ENCODE peak calls at places on chromosome 17, in ten cellular contexts. One of them, this sample, is unnamed. For H3K9me3 and H3K36me3, the result is how much of the 10 kb centered on the place peaks cover.

GRCh38 chr17:64781394-64781793 is 119.3 kb upstream of the SMURF2 start:
- DNase-seq in psoas muscle: peak
- DNase-seq in K562: no peak
- DNase-seq in adrenal gland: peak
- DNase-seq in heart left ventricle: peak
- DNase-seq in SJSA1: no peak
- DNase-seq in MM.1S: peak
- DNase-seq in neural progenitor cell: peak
- DNase-seq in NT2/D1: no peak
- DNase-seq in transverse colon: peak
- DNase-seq in this sample: peak

GRCh38 chr17:41728056-41728455 is 6.4 kb downstream of the HAP1 start:
- DNase-seq in psoas muscle: no peak
- DNase-seq in K562: no peak
- DNase-seq in adrenal gland: no peak
- DNase-seq in heart left ventricle: no peak
- DNase-seq in SJSA1: no peak
- DNase-seq in MM.1S: no peak
- DNase-seq in neural progenitor cell: no peak
- DNase-seq in NT2/D1: no peak
- DNase-seq in transverse colon: no peak
- DNase-seq in this sample: no peak

GRCh38 chr17:78995761-78996451 is 13.7 kb downstream of the CANT1 start:
- DNase-seq in psoas muscle: peak
- DNase-seq in K562: no peak
- DNase-seq in adrenal gland: peak
- DNase-seq in heart left ventricle: no peak
- DNase-seq in SJSA1: no peak
- DNase-seq in MM.1S: no peak
- DNase-seq in neural progenitor cell: no peak
- DNase-seq in NT2/D1: no peak
- DNase-seq in transverse colon: peak
- DNase-seq in this sample: no peak

GRCh38 chr17:44578947-44579346 is 21.7 kb downstream of the FZD2 start:
- DNase-seq in psoas muscle: no peak
- DNase-seq in K562: no peak
- DNase-seq in adrenal gland: no peak
- DNase-seq in heart left ventricle: no peak
- DNase-seq in SJSA1: no peak
- DNase-seq in MM.1S: no peak
- DNase-seq in neural progenitor cell: no peak
- DNase-seq in NT2/D1: no peak
- DNase-seq in transverse colon: no peak
- DNase-seq in this sample: no peak

GRCh38 chr17:75096082-75096625 is 8.4 kb downstream of the SLC16A5 start:
- DNase-seq in psoas muscle: peak
- DNase-seq in K562: peak
- DNase-seq in adrenal gland: peak
- DNase-seq in heart left ventricle: peak
- DNase-seq in SJSA1: peak
- DNase-seq in MM.1S: no peak
- DNase-seq in neural progenitor cell: no peak
- DNase-seq in NT2/D1: no peak
- DNase-seq in transverse colon: peak
- DNase-seq in this sample: peak

GRCh38 chr17:36850794-36851193 is 86.5 kb upstream of the LHX1 start:
- DNase-seq in psoas muscle: no peak
- DNase-seq in K562: peak
- DNase-seq in adrenal gland: peak
- DNase-seq in heart left ventricle: no peak
- DNase-seq in SJSA1: peak
- DNase-seq in MM.1S: no peak
- DNase-seq in neural progenitor cell: no peak
- DNase-seq in NT2/D1: no peak
- DNase-seq in transverse colon: no peak
- DNase-seq in this sample: no peak

GRCh38 chr17:1083451-1084187 is 86.7 kb downstream of the TIMM22 start:
- DNase-seq in psoas muscle: peak
- DNase-seq in K562: no peak
- DNase-seq in adrenal gland: no peak
- DNase-seq in heart left ventricle: no peak
- DNase-seq in SJSA1: no peak
- DNase-seq in MM.1S: no peak
- DNase-seq in neural progenitor cell: peak
- DNase-seq in NT2/D1: no peak
- DNase-seq in transverse colon: no peak
- DNase-seq in this sample: peak

GRCh38 chr17:14871921-14872320 is 393.2 kb downstream of the PMP22 start:
- DNase-seq in psoas muscle: no peak
- DNase-seq in K562: no peak
- DNase-seq in adrenal gland: no peak
- DNase-seq in heart left ventricle: no peak
- DNase-seq in SJSA1: no peak
- DNase-seq in MM.1S: no peak
- DNase-seq in neural progenitor cell: no peak
- DNase-seq in NT2/D1: no peak
- DNase-seq in transverse colon: no peak
- DNase-seq in this sample: no peak

GRCh38 chr17:59221159-59221847 is 992 bp downstream of the GDPD1 start:
- DNase-seq in psoas muscle: no peak
- DNase-seq in K562: no peak
- DNase-seq in adrenal gland: no peak
- DNase-seq in heart left ventricle: no peak
- DNase-seq in SJSA1: no peak
- DNase-seq in MM.1S: peak
- DNase-seq in neural progenitor cell: no peak
- DNase-seq in NT2/D1: no peak
- DNase-seq in transverse colon: no peak
- DNase-seq in this sample: no peak

GRCh38 chr17:31739300-31739699 is 119.7 kb downstream of the COPRS start:
- DNase-seq in psoas muscle: no peak
- DNase-seq in K562: no peak
- DNase-seq in adrenal gland: no peak
- DNase-seq in heart left ventricle: no peak
- DNase-seq in SJSA1: no peak
- DNase-seq in MM.1S: no peak
- DNase-seq in neural progenitor cell: no peak
- DNase-seq in NT2/D1: no peak
- DNase-seq in transverse colon: no peak
- DNase-seq in this sample: no peak

GRCh38 chr17:42034059-42034458 is 14.2 kb downstream of the NKIRAS2 start:
- DNase-seq in psoas muscle: no peak
- DNase-seq in K562: no peak
- DNase-seq in adrenal gland: no peak
- DNase-seq in heart left ventricle: no peak
- DNase-seq in SJSA1: no peak
- DNase-seq in MM.1S: peak
- DNase-seq in neural progenitor cell: no peak
- DNase-seq in NT2/D1: no peak
- DNase-seq in transverse colon: no peak
- DNase-seq in this sample: no peak

GRCh38 chr17:5793899-5794298 is 209.6 kb upstream of the NLRP1 start:
- DNase-seq in psoas muscle: no peak
- DNase-seq in K562: no peak
- DNase-seq in adrenal gland: no peak
- DNase-seq in heart left ventricle: no peak
- DNase-seq in SJSA1: no peak
- DNase-seq in MM.1S: peak
- DNase-seq in neural progenitor cell: peak
- DNase-seq in NT2/D1: no peak
- DNase-seq in transverse colon: no peak
- DNase-seq in this sample: no peak

GRCh38 chr17:74750327-74751069 is 2.1 kb downstream of the NHERF1 start:
- DNase-seq in psoas muscle: peak
- DNase-seq in K562: no peak
- DNase-seq in adrenal gland: peak
- DNase-seq in heart left ventricle: no peak
- DNase-seq in SJSA1: no peak
- DNase-seq in MM.1S: no peak
- DNase-seq in neural progenitor cell: no peak
- DNase-seq in NT2/D1: no peak
- DNase-seq in transverse colon: peak
- DNase-seq in this sample: no peak

GRCh38 chr17:59848778-59849177 is 44.0 kb downstream of the TUBD1 start:
- DNase-seq in psoas muscle: peak
- DNase-seq in K562: no peak
- DNase-seq in adrenal gland: peak
- DNase-seq in heart left ventricle: no peak
- DNase-seq in SJSA1: no peak
- DNase-seq in MM.1S: peak
- DNase-seq in neural progenitor cell: no peak
- DNase-seq in NT2/D1: no peak
- DNase-seq in transverse colon: peak
- DNase-seq in this sample: peak

GRCh38 chr17:3845361-3845753 is 689 bp downstream of the NCBP3 start:
- DNase-seq in psoas muscle: no peak
- DNase-seq in K562: peak
- DNase-seq in adrenal gland: no peak
- DNase-seq in heart left ventricle: no peak
- DNase-seq in SJSA1: peak
- DNase-seq in MM.1S: peak
- DNase-seq in neural progenitor cell: no peak
- DNase-seq in NT2/D1: no peak
- DNase-seq in transverse colon: peak
- DNase-seq in this sample: no peak

GRCh38 chr17:59620518-59621259 is 994 bp downstream of the CLTC start:
- DNase-seq in psoas muscle: no peak
- DNase-seq in K562: peak
- DNase-seq in adrenal gland: peak
- DNase-seq in heart left ventricle: peak
- DNase-seq in SJSA1: peak
- DNase-seq in MM.1S: peak
- DNase-seq in neural progenitor cell: peak
- DNase-seq in NT2/D1: no peak
- DNase-seq in transverse colon: peak
- DNase-seq in this sample: peak

GRCh38 chr17:52378860-52379259 is 220.3 kb upstream of the CA10 start:
- DNase-seq in psoas muscle: no peak
- DNase-seq in K562: no peak
- DNase-seq in adrenal gland: no peak
- DNase-seq in heart left ventricle: no peak
- DNase-seq in SJSA1: no peak
- DNase-seq in MM.1S: no peak
- DNase-seq in neural progenitor cell: no peak
- DNase-seq in NT2/D1: no peak
- DNase-seq in transverse colon: no peak
- DNase-seq in this sample: no peak

DNA sequence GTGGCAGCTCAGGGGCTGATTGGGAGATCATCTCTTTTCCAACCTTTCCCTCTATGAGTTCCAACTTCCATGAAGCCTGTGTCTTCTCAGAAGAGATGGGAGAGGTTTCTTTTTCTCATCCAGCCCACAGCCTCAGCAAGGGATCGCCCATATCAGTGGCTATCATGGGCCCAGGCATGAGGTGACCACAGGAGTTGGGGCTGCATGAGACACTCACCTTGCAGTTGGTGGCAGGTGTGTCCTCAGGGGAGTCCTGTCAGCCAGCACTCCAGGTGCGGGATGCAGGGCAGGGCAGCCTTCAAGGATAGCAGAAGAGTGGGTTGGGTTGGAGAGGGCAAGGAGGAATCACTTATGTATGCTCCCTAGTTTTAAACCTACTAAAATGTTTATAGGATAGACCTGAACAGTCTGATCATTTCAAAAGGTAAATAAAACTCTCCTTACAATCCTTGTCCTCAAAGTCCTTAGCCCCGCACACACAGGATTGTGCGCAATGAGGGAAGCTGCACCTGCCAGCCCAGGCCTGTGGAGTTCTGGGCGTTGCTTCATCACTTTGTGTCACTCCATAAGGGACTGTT is 811.1 kb downstream of the KCNJ18 start:
- DNase-seq in psoas muscle: no peak
- DNase-seq in K562: no peak
- DNase-seq in adrenal gland: no peak
- DNase-seq in heart left ventricle: no peak
- DNase-seq in SJSA1: no peak
- DNase-seq in MM.1S: no peak
- DNase-seq in neural progenitor cell: no peak
- DNase-seq in NT2/D1: no peak
- DNase-seq in transverse colon: no peak
- DNase-seq in this sample: no peak
- H3K9me3 ChIP-seq in psoas muscle: under half
- H3K9me3 ChIP-seq in K562: under half
- H3K9me3 ChIP-seq in adrenal gland: under half
- H3K9me3 ChIP-seq in heart left ventricle: under half
- H3K9me3 ChIP-seq in SJSA1: under half
- H3K9me3 ChIP-seq in MM.1S: under half
- H3K9me3 ChIP-seq in neural progenitor cell: under half
- H3K9me3 ChIP-seq in NT2/D1: under half
- H3K9me3 ChIP-seq in transverse colon: under half
- H3K9me3 ChIP-seq in this sample: under half

GRCh38 chr17:68190495-68190894 is 57.3 kb upstream of the AMZ2 start:
- DNase-seq in psoas muscle: no peak
- DNase-seq in K562: no peak
- DNase-seq in adrenal gland: no peak
- DNase-seq in heart left ventricle: no peak
- DNase-seq in SJSA1: no peak
- DNase-seq in MM.1S: no peak
- DNase-seq in neural progenitor cell: no peak
- DNase-seq in NT2/D1: no peak
- DNase-seq in transverse colon: no peak
- DNase-seq in this sample: no peak
- H3K36me3 ChIP-seq in psoas muscle: under half
- H3K36me3 ChIP-seq in K562: under half
- H3K36me3 ChIP-seq in adrenal gland: under half
- H3K36me3 ChIP-seq in heart left ventricle: under half
- H3K36me3 ChIP-seq in SJSA1: under half
- H3K36me3 ChIP-seq in MM.1S: under half
- H3K36me3 ChIP-seq in neural progenitor cell: under half
- H3K36me3 ChIP-seq in NT2/D1: under half
- H3K36me3 ChIP-seq in transverse colon: under half
- H3K36me3 ChIP-seq in this sample: under half

DNA sequence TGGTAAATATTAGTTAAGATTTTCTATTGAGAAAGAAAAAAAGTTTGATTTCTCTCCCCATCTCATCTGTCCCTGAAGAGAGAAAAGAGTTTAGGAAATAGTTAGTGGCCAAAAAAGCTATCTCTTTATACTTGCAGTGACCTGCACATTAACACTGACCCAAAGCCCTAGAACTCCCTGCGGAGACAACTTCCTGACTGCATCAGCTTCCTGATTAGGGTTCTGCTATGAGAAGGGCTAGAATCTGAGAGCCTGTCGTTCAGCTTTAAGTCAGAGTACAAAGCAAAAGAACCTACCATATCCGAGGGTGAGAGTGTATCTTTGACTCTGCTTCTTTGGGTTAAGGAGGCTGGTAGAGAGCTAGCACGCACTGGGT is 24.7 kb downstream of the LIMD2 start:
- DNase-seq in psoas muscle: no peak
- DNase-seq in K562: peak
- DNase-seq in adrenal gland: no peak
- DNase-seq in heart left ventricle: peak
- DNase-seq in SJSA1: no peak
- DNase-seq in MM.1S: no peak
- DNase-seq in neural progenitor cell: no peak
- DNase-seq in NT2/D1: no peak
- DNase-seq in transverse colon: no peak
- DNase-seq in this sample: no peak
- H3K9me3 ChIP-seq in psoas muscle: under half
- H3K9me3 ChIP-seq in K562: under half
- H3K9me3 ChIP-seq in adrenal gland: under half
- H3K9me3 ChIP-seq in heart left ventricle: under half
- H3K9me3 ChIP-seq in SJSA1: under half
- H3K9me3 ChIP-seq in MM.1S: under half
- H3K9me3 ChIP-seq in neural progenitor cell: under half
- H3K9me3 ChIP-seq in NT2/D1: under half
- H3K9me3 ChIP-seq in transverse colon: under half
- H3K9me3 ChIP-seq in this sample: under half

GRCh38 chr17:63665527-63666214 is 34.3 kb downstream of the LIMD2 start:
- DNase-seq in psoas muscle: no peak
- DNase-seq in K562: no peak
- DNase-seq in adrenal gland: peak
- DNase-seq in heart left ventricle: peak
- DNase-seq in SJSA1: no peak
- DNase-seq in MM.1S: no peak
- DNase-seq in neural progenitor cell: no peak
- DNase-seq in NT2/D1: no peak
- DNase-seq in transverse colon: no peak
- DNase-seq in this sample: no peak
- H3K36me3 ChIP-seq in psoas muscle: half or more
- H3K36me3 ChIP-seq in K562: under half
- H3K36me3 ChIP-seq in adrenal gland: under half
- H3K36me3 ChIP-seq in heart left ventricle: half or more
- H3K36me3 ChIP-seq in SJSA1: half or more
- H3K36me3 ChIP-seq in MM.1S: under half
- H3K36me3 ChIP-seq in neural progenitor cell: under half
- H3K36me3 ChIP-seq in NT2/D1: half or more
- H3K36me3 ChIP-seq in transverse colon: under half
- H3K36me3 ChIP-seq in this sample: under half